ENCODE peak calls at places on chromosomes 12 and 14, in four cellular contexts. One of them, this sample, is unnamed.

GRCh38 chr12:99224237-99224636 is 423.3 kb upstream of the GARIN6 start:
- DNase-seq in fibroblast of lung: no peak
- DNase-seq in stomach: no peak
- DNase-seq in sigmoid colon: no peak
- DNase-seq in this sample: no peak

GRCh38 chr12:116818341-116818856 is 62.8 kb downstream of the HRK start:
- DNase-seq in stomach: peak; percentile 31
- DNase-seq in sigmoid colon: no peak
- DNase-seq in fibroblast of lung: peak; percentile 22
- DNase-seq in this sample: no peak

GRCh38 chr12:119714614-119715267 is 46.8 kb downstream of the PRKAB1 start:
- DNase-seq in sigmoid colon: no peak
- DNase-seq in fibroblast of lung: no peak
- DNase-seq in stomach: no peak
- DNase-seq in this sample: no peak

GRCh38 chr12:68932701-68933563 is at the start of gene CPM:
- DNase-seq in fibroblast of lung: peak; percentile 54
- DNase-seq in stomach: peak; percentile 89
- DNase-seq in sigmoid colon: peak; percentile 66
- DNase-seq in this sample: no peak

GRCh38 chr12:57713209-57713608 is 19.3 kb downstream of the OS9 start:
- DNase-seq in fibroblast of lung: no peak
- DNase-seq in sigmoid colon: no peak
- DNase-seq in stomach: no peak
- DNase-seq in this sample: no peak

GRCh38 chr12:114166360-114166759 is 200.2 kb upstream of the RBM19 start:
- DNase-seq in sigmoid colon: no peak
- DNase-seq in fibroblast of lung: peak; percentile 10
- DNase-seq in stomach: no peak
- DNase-seq in this sample: no peak

GRCh38 chr12:56188116-56188785 is 1.0 kb downstream of the SMARCC2 start:
- DNase-seq in stomach: no peak
- DNase-seq in fibroblast of lung: no peak
- DNase-seq in sigmoid colon: no peak
- DNase-seq in this sample: no peak

GRCh38 chr12:27800819-27801218 is 20.8 kb upstream of the MANSC4 start:
- DNase-seq in fibroblast of lung: no peak
- DNase-seq in stomach: no peak
- DNase-seq in sigmoid colon: no peak
- DNase-seq in this sample: no peak

GRCh38 chr14:24390696-24391468 is 7.9 kb upstream of the NYNRIN start:
- DNase-seq in sigmoid colon: no peak
- DNase-seq in stomach: no peak
- DNase-seq in fibroblast of lung: no peak
- DNase-seq in this sample: no peak

GRCh38 chr12:131242741-131243496 is 289.2 kb downstream of the ADGRD1 start:
- DNase-seq in sigmoid colon: no peak
- DNase-seq in stomach: no peak
- DNase-seq in fibroblast of lung: no peak
- DNase-seq in this sample: no peak

GRCh38 chr14:84254205-84254788 is 1275.6 kb upstream of the FLRT2 start:
- DNase-seq in fibroblast of lung: no peak
- DNase-seq in sigmoid colon: no peak
- DNase-seq in stomach: no peak
- DNase-seq in this sample: no peak

GRCh38 chr12:96720363-96720705 is 186.7 kb upstream of the NEDD1 start:
- DNase-seq in fibroblast of lung: no peak
- DNase-seq in stomach: no peak
- DNase-seq in sigmoid colon: no peak
- DNase-seq in this sample: peak; percentile 1

GRCh38 chr14:67359775-67360468 is at the start of the genes ATP6V1D and EIF2S1:
- DNase-seq in stomach: peak; percentile 99
- DNase-seq in fibroblast of lung: peak; percentile 99
- DNase-seq in sigmoid colon: peak; percentile 100
- DNase-seq in this sample: peak; percentile 99

GRCh38 chr14:87966816-87967215 is 26.2 kb downstream of the GALC start:
- DNase-seq in stomach: no peak
- DNase-seq in sigmoid colon: no peak
- DNase-seq in fibroblast of lung: peak; percentile 21
- DNase-seq in this sample: no peak

DNA sequence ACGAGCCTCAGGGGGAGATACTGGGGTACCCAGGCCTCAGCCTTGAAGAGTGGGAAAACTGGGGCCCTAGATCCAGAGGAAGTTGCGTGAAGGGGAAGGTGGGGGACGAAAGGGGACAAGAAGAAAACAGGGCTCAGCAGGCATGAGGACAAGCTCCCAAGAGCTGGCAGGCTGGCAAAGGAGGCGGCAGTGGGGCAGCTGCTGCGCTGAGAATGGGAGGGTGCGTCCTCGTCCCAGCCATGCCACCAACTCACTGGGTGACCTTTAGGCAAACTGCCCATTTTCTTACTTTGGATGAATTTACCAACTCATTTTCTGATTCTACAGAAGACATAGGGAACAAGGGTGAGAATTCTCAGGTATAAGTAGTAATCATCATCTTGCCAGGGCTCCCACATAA is 133.6 kb downstream of the TTC7B start:
- DNase-seq in stomach: no peak
- DNase-seq in sigmoid colon: no peak
- DNase-seq in fibroblast of lung: no peak
- DNase-seq in this sample: no peak
- H3K27ac ChIP-seq in stomach: no peak overlapping the region
- H3K27ac ChIP-seq in sigmoid colon: no peak overlapping the region
- H3K27ac ChIP-seq in fibroblast of lung: no peak overlapping the region
- H3K27ac ChIP-seq in this sample: no peak overlapping the region

GRCh38 chr14:91256661-91257060 is 12.2 kb upstream of the GPR68 start:
- DNase-seq in stomach: no peak
- DNase-seq in sigmoid colon: no peak
- DNase-seq in fibroblast of lung: no peak
- DNase-seq in this sample: no peak

GRCh38 chr14:91257328-91258020 is 13.0 kb upstream of the GPR68 start:
- DNase-seq in fibroblast of lung: no peak
- DNase-seq in sigmoid colon: no peak
- DNase-seq in stomach: no peak
- DNase-seq in this sample: no peak

GRCh38 chr14:91258876-91259275 is 14.4 kb upstream of the GPR68 start:
- DNase-seq in fibroblast of lung: no peak
- DNase-seq in stomach: no peak
- DNase-seq in sigmoid colon: no peak
- DNase-seq in this sample: no peak

GRCh38 chr14:91255820-91256219 is 11.3 kb upstream of the GPR68 start:
- DNase-seq in sigmoid colon: no peak
- DNase-seq in fibroblast of lung: no peak
- DNase-seq in stomach: no peak
- DNase-seq in this sample: no peak

DNA sequence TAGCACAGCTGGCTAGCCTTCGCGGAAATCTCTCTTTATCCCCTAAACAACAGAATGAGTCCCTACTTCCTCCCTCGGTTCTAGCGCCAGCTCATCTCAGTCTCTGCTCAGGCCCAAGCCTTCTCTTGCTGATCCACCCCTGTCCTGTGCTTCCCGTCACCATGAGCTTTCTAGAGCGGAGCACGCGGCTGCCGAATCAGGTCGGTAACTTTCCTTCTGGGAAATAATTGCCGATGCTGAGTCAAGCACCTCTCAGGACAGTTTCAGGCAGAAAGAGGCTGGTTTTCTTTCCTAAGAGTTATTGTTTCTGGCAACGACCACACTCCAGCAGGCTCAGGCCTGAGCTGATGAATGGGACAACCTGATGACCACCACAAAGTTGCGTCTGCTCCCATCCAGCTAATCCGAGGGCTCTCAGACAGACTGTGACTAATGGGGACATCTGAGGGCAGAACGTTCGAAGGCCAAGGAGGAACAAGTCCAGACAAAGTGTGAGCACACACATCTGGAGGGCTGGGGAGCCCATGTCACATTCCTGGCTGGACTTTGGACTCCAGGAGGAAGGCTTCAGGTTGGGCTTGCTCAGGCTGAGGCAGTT is 13.6 kb upstream of the GPR68 start:
- DNase-seq in fibroblast of lung: peak; percentile 86
- DNase-seq in sigmoid colon: peak; percentile 91
- DNase-seq in stomach: no peak
- DNase-seq in this sample: no peak
- H3K27ac ChIP-seq in fibroblast of lung: no peak overlapping the region
- H3K27ac ChIP-seq in sigmoid colon: no peak overlapping the region
- H3K27ac ChIP-seq in stomach: peak overlapping the region; percentile 62
- H3K27ac ChIP-seq in this sample: no peak overlapping the region

DNA sequence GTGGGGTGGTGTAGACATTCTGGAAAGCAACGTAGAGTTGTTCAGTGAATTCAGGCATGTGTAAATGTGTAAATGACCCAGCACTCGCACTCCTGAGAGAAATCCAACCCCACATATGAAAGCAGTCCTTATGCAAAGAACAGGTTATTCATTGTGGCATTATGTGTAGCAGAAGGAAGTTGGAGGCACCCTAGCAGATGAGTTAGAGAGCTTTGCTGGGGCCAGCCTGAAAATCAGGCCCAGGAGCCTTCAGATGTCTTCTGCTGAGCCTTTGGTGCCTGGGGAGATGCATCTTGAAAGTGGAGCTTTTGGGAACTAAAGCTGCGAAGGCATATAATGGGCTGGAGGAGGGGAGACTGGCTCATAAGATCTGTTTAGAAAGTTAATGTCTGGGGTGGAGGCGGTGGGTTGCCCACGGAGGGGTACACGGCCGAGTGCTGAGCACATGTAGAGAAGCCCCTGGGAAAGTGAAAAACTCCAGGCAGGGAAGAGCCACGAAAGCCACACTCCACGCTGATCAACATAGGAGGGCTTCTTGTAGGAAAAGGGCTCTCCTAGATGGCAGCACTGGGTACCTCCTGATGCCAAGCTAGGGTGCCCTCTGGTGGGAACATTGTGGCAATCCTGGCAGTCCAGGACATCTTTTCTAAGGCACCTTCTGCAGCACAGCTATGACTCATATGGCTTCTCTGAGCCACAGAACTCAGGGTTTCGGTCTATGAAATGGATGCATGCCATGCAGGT is 6.1 kb upstream of the KRT83 start:
- DNase-seq in sigmoid colon: peak; percentile 87
- DNase-seq in stomach: peak; percentile 88
- DNase-seq in fibroblast of lung: peak; percentile 89
- DNase-seq in this sample: peak; percentile 50
- H3K27ac ChIP-seq in sigmoid colon: no peak overlapping the region
- H3K27ac ChIP-seq in stomach: no peak overlapping the region
- H3K27ac ChIP-seq in fibroblast of lung: no peak overlapping the region
- H3K27ac ChIP-seq in this sample: no peak overlapping the region

GRCh38 chr14:104856869-104857860 is 7.9 kb upstream of the CEP170B start:
- DNase-seq in stomach: no peak
- DNase-seq in fibroblast of lung: no peak
- DNase-seq in sigmoid colon: no peak
- DNase-seq in this sample: no peak

GRCh38 chr14:104856157-104856868 is 8.8 kb upstream of the CEP170B start:
- DNase-seq in fibroblast of lung: no peak
- DNase-seq in stomach: no peak
- DNase-seq in sigmoid colon: no peak
- DNase-seq in this sample: no peak

GRCh38 chr14:104851896-104852663 is 13.0 kb upstream of the CEP170B start:
- DNase-seq in stomach: no peak
- DNase-seq in sigmoid colon: no peak
- DNase-seq in fibroblast of lung: no peak
- DNase-seq in this sample: no peak

GRCh38 chr14:104858811-104859426 is 6.1 kb upstream of the CEP170B start:
- DNase-seq in stomach: no peak
- DNase-seq in sigmoid colon: no peak
- DNase-seq in fibroblast of lung: no peak
- DNase-seq in this sample: no peak

DNA sequence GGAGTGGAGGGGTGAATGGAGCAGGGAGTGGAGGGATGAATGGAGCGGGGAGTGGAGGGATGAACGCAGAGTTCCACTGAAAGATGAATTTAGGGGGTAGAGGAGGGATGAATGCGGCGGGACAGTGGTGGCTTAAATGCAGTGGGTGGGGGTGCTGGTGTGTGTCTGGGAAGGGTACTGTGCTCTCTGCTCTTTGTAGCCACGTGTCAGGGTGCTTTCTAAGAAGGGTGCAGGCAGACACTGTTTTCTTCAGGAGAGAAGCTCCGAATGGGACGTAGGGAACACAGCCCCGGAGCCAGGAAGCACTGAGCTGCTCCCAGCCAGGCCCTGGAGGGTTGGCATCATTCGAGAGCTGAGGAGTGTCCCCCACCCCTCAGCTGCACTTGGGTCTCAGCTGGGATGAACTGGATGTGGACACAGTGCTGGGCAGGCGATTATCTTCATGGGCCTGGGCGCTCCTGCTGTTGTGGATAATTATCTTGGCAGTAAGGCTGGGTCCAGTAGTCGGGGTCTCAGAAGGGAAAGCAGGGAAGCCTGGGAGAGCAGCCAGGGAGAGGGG is 9.5 kb upstream of the CEP170B start:
- DNase-seq in sigmoid colon: no peak
- DNase-seq in fibroblast of lung: no peak
- DNase-seq in stomach: no peak
- DNase-seq in this sample: no peak
- H3K27ac ChIP-seq in sigmoid colon: no peak overlapping the region
- H3K27ac ChIP-seq in fibroblast of lung: no peak overlapping the region
- H3K27ac ChIP-seq in stomach: no peak overlapping the region
- H3K27ac ChIP-seq in this sample: no peak overlapping the region

GRCh38 chr12:1355396-1355795 is 239.0 kb downstream of the FBXL14 start:
- DNase-seq in fibroblast of lung: peak; percentile 54
- DNase-seq in stomach: no peak
- DNase-seq in sigmoid colon: no peak
- DNase-seq in this sample: no peak

GRCh38 chr12:1360812-1361211 is 233.6 kb downstream of the FBXL14 start:
- DNase-seq in stomach: no peak
- DNase-seq in sigmoid colon: no peak
- DNase-seq in fibroblast of lung: peak; percentile 90
- DNase-seq in this sample: no peak

GRCh38 chr12:1356285-1356684 is 238.1 kb downstream of the FBXL14 start:
- DNase-seq in sigmoid colon: no peak
- DNase-seq in stomach: no peak
- DNase-seq in fibroblast of lung: no peak
- DNase-seq in this sample: no peak

GRCh38 chr12:1357171-1357570 is 237.2 kb downstream of the FBXL14 start:
- DNase-seq in sigmoid colon: no peak
- DNase-seq in stomach: no peak
- DNase-seq in fibroblast of lung: peak; percentile 78
- DNase-seq in this sample: no peak

GRCh38 chr12:1357711-1358110 is 236.7 kb downstream of the FBXL14 start:
- DNase-seq in sigmoid colon: no peak
- DNase-seq in fibroblast of lung: no peak
- DNase-seq in stomach: no peak
- DNase-seq in this sample: no peak
- H3K27ac ChIP-seq in sigmoid colon: no peak overlapping the region
- H3K27ac ChIP-seq in fibroblast of lung: no peak overlapping the region
- H3K27ac ChIP-seq in stomach: no peak overlapping the region
- H3K27ac ChIP-seq in this sample: no peak overlapping the region

GRCh38 chr12:77477907-77478533 is 352.7 kb upstream of the NAV3 start:
- DNase-seq in sigmoid colon: no peak
- DNase-seq in fibroblast of lung: no peak
- DNase-seq in stomach: no peak
- DNase-seq in this sample: no peak
- H3K27ac ChIP-seq in sigmoid colon: no peak overlapping the region
- H3K27ac ChIP-seq in fibroblast of lung: no peak overlapping the region
- H3K27ac ChIP-seq in stomach: no peak overlapping the region
- H3K27ac ChIP-seq in this sample: no peak overlapping the region

DNA sequence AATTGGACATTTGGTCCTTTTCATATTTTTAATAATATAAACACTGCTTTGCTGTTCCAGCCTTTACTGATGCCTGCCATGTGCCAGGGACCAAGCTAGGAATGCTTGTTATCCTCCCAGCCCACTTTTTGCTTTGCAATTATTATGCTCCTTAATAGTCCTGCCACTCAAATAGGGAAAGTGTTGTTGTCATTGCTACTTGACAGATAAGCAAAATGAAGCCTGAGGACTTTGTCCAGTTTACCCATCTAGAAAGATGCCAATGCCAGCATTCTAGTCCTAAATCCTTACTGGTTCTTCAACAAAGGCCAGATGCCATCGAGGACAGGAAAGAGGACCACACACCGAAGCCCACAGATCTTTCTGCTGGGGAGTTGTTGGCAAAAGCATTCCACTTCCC is 246.5 kb downstream of the EMP1 start:
- DNase-seq in fibroblast of lung: no peak
- DNase-seq in stomach: no peak
- DNase-seq in sigmoid colon: no peak
- DNase-seq in this sample: no peak
- H3K27ac ChIP-seq in fibroblast of lung: no peak overlapping the region
- H3K27ac ChIP-seq in stomach: no peak overlapping the region
- H3K27ac ChIP-seq in sigmoid colon: no peak overlapping the region
- H3K27ac ChIP-seq in this sample: no peak overlapping the region

This sample was measured in substantia nigra.